ENCODE peak calls at places on chromosomes 5 and 9, in nine cellular contexts. X, E, A, C, W, R, I, J and N are unnamed samples.

GRCh38 chr5:164335837-164336236 is 830.4 kb downstream of the MAT2B start:
- DNase-seq in R (no peak), J (no peak), X (no peak), I (no peak), E (peak; percentile 60), A (peak; percentile 46), W (no peak), C (no peak), N (no peak)

GRCh38 chr5:149930060-149930753 is 14.4 kb downstream of the PDE6A start:
- DNase-seq in C (no peak), W (no peak), A (peak; percentile 38), R (no peak), I (no peak), E (no peak), J (no peak), X (no peak), N (peak; percentile 45)

GRCh38 chr5:154860123-154860522 is 1.7 kb downstream of the CNOT8 start:
- DNase-seq in C (no peak), E (peak; percentile 13), I (peak; percentile 26), R (no peak), J (no peak), W (peak; percentile 25), A (peak; percentile 79), X (peak; percentile 32), N (no peak)

GRCh38 chr9:84024041-84024575 is 43.5 kb downstream of the RMI1 start:
- DNase-seq in J (no peak), C (no peak), W (no peak), A (peak; percentile 22), X (no peak), E (no peak), I (no peak), R (no peak), N (no peak)

GRCh38 chr9:88396836-88397577 is 8.8 kb downstream of the SPIN1 start:
- DNase-seq in I (no peak), J (no peak), A (peak; percentile 42), R (no peak), C (no peak), X (no peak), E (no peak), W (no peak), N (no peak)

GRCh38 chr9:35791321-35791921 is at the start of gene NPR2:
- DNase-seq in R (peak; percentile 71), X (no peak), A (peak; percentile 70), J (no peak), I (peak; percentile 58), C (no peak), W (peak; percentile 79), E (no peak), N (peak; percentile 71)

GRCh38 chr9:93603011-93603410 is 26.6 kb downstream of the PHF2 start:
- DNase-seq in C (no peak), R (no peak), E (no peak), X (no peak), I (no peak), A (no peak), W (no peak), J (no peak), N (no peak)

GRCh38 chr5:43121565-43122484 is 1.1 kb downstream of the ZNF131 start:
- DNase-seq in J (no peak), C (no peak), E (peak; percentile 46), W (no peak), I (peak; percentile 65), X (peak; percentile 35), R (peak; percentile 42), A (peak; percentile 82), N (peak; percentile 49)

GRCh38 chr9:72292184-72292787 is 72.7 kb downstream of the ZFAND5 start:
- DNase-seq in A (peak; percentile 69), W (peak; percentile 39), E (peak; percentile 59), C (no peak), I (peak; percentile 59), R (peak; percentile 60), J (peak; percentile 38), X (peak; percentile 34), N (peak; percentile 27)

GRCh38 chr9:7983361-7983974 is 183.9 kb upstream of the DMAC1 start:
- DNase-seq in E (no peak), C (no peak), W (peak; percentile 18), R (no peak), I (no peak), X (no peak), J (no peak), A (no peak), N (no peak)

GRCh38 chr5:114361724-114362196 is at the start of gene KCNN2:
- DNase-seq in X (no peak), J (peak; percentile 94), C (no peak), W (peak; percentile 93), I (peak; percentile 95), A (peak; percentile 4), E (peak; percentile 3), R (peak; percentile 81), N (peak; percentile 68)

GRCh38 chr9:95436416-95436815 is 80.4 kb downstream of the PTCH1 start:
- DNase-seq in W (no peak), C (no peak), X (no peak), R (no peak), A (no peak), J (no peak), E (no peak), I (no peak), N (no peak)
- TF ChIP-seq EZH2phosphoT487 in W (no peak), C (no peak), X (no peak), R (no peak), A (no peak), J (no peak), E (no peak), I (no peak), N (no peak)

DNA sequence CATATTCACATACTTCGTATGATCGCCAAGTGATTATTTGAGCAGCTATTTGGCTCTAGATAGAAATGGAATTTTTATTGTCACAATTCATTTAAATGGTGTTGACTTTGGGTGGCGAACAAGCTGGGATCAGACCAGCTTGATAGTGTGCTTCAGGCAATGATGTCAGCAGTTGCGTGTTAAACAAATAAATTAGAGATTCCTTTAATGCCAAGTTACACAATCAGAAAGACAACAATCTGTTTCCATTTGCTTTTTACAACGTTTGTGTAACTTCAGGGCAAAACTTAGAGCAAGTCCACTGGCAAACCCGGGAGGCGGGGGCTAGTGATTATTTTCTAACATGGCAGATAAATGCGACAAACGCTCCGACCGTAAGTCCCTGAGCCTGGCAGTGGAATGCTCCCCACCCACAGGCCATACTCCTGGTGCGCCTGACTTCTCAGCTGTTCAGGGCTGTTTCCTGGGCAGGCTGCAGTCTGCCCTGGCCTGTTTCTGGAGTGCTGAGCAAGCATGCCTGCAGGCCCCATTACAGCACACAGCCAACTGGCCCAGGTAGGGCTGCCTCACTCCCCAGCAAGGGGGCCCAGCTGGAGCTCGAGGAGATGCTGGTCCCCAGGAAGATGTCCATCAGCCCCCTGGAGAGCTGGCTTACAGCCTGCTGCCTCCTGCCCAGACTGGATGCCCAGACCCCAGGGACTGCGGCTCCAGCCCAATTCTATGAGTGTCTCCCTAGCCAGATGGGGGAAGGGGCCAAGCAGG is 88.7 kb downstream of the BASP1 start:
- DNase-seq in A (peak; percentile 60), J (no peak), X (no peak), C (no peak), I (peak; percentile 11), E (peak; percentile 93), W (no peak), R (peak; percentile 75), N (no peak)
- TF ChIP-seq EZH2phosphoT487 in A (no peak), J (no peak), X (no peak), C (no peak), I (no peak), E (no peak), W (no peak), R (no peak), N (no peak)

DNA sequence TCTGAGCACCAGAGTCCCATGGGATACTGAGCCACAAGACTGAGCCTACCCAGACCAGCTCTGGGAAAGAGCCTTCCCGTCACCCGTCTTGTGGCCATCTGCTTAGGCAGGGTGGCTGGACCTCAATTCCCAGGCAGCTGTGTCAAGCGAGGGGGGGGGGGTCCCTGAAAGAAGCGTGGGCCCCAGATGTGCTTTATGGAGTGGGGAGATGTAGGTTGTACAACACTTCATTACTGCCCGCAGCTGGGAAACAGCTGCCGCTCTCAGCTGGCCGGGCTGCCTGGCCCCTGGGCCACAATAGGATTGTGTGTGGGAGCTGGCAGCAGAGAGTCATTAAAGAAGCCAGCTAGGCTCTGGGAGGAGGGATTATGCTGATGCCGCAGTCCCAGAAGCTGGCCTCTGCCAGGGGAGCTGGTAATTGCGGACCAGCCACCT is 145.3 kb downstream of the GADD45G start:
- DNase-seq in W (peak; percentile 80), I (peak; percentile 7), A (no peak), X (no peak), J (no peak), E (no peak), R (no peak), C (no peak), N (peak; percentile 71)
- TF ChIP-seq EZH2phosphoT487 in W (no peak), I (no peak), A (no peak), X (no peak), J (no peak), E (no peak), R (no peak), C (no peak), N (no peak)

GRCh38 chr9:86280580-86280979 is 1.8 kb downstream of the ISCA1 start:
- DNase-seq in I (no peak), X (no peak), W (no peak), A (no peak), C (no peak), J (no peak), R (no peak), E (no peak), N (no peak)

GRCh38 chr9:86285247-86285646 is 2.9 kb upstream of the ISCA1 start:
- DNase-seq in C (no peak), E (no peak), I (no peak), R (no peak), W (no peak), J (no peak), A (no peak), X (no peak), N (no peak)

GRCh38 chr9:86281577-86282076 is 711 bp downstream of the ISCA1 start:
- DNase-seq in I (peak; percentile 56), R (peak; percentile 46), J (no peak), W (peak; percentile 68), X (no peak), C (no peak), A (peak; percentile 49), E (peak; percentile 3), N (no peak)

GRCh38 chr9:86282077-86282978 is at the start of gene ISCA1:
- DNase-seq in E (peak; percentile 83), X (peak; percentile 95), I (peak; percentile 98), C (peak; percentile 64), W (peak; percentile 99), A (peak; percentile 97), R (peak; percentile 98), J (peak; percentile 95), N (peak; percentile 97)

DNA sequence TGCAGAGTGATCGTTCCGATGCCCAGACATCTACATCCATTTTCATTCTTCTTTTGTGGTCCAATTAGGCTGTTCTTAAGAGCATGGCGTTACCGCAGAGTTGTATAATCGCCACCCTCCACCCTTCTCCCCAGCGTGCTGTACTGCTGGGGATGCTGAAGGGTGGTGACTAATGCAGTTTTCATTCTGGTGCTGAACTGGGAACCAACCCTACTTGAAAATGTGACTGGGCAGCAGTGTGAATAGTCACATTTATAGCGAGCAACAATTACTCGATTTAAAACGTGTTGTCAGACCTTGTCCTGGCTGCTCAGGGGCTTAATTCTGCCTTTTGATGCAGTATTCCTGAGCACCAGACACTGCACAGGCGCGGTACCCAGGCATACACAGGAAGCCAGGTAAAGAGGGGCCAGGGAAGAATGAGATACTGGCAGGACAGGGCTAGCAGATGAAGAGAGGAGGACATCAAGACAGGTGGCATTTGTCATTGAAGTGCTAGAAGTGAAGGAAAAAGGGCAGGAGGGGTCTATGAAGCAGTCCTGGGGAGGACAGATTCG is 719 bp upstream of the ISCA1 start:
- DNase-seq in R (peak; percentile 7), E (peak; percentile 66), C (no peak), A (peak; percentile 94), J (no peak), I (no peak), X (no peak), W (no peak), N (no peak)
- TF ChIP-seq EZH2phosphoT487 in R (no peak), E (no peak), C (no peak), A (no peak), J (no peak), I (no peak), X (no peak), W (no peak), N (no peak)